ENCODE peak calls at places on chromosome 12, in four cellular contexts. S is cardiac fibroblast, Y is endodermal cell, T is lung. X is an unnamed sample.

GRCh38 chr12:5567021-5567744 is 135.3 kb downstream of the NTF3 start:
- DNase-seq in Y (no peak), S (no peak), T (no peak), X (no peak)

GRCh38 chr12:65649126-65649525 is 175.2 kb upstream of the HMGA2 start:
- DNase-seq in T (peak), Y (no peak), S (peak), X (peak)

GRCh38 chr12:119175115-119175514 is 3.6 kb upstream of the HSPB8 start:
- DNase-seq in Y (no peak), S (no peak), T (no peak), X (no peak)

GRCh38 chr12:100474617-100475016 is 951 bp downstream of the NR1H4 start:
- DNase-seq in T (no peak), Y (no peak), S (no peak), X (no peak)

GRCh38 chr12:131894313-131894860 is at the start of gene ULK1:
- DNase-seq in S (peak), Y (peak), T (peak), X (peak)

GRCh38 chr12:59115526-59115925 is 195.2 kb upstream of the LRIG3 start:
- DNase-seq in S (peak), Y (no peak), T (no peak), X (no peak)

GRCh38 chr12:93902736-93903562 is 225.8 kb downstream of the CRADD start:
- DNase-seq in Y (no peak), T (no peak), S (no peak), X (no peak)

GRCh38 chr12:122845041-122845864 is 10.0 kb downstream of the HIP1R start:
- DNase-seq in S (no peak), T (no peak), Y (peak), X (no peak)

GRCh38 chr12:43942379-43942778 is 106.5 kb downstream of the TMEM117 start:
- DNase-seq in T (no peak), Y (no peak), S (no peak), X (no peak)

GRCh38 chr12:132398386-132398991 is 69.1 kb upstream of the GALNT9 start:
- DNase-seq in T (no peak), S (no peak), Y (no peak), X (no peak)

GRCh38 chr12:104956870-104957301 is 1.2 kb downstream of the SLC41A2 start:
- DNase-seq in T (no peak), Y (no peak), S (no peak), X (no peak)
- H3K4me3 ChIP-seq in T (no peak), Y (no peak), S (no peak), X (peak)

DNA sequence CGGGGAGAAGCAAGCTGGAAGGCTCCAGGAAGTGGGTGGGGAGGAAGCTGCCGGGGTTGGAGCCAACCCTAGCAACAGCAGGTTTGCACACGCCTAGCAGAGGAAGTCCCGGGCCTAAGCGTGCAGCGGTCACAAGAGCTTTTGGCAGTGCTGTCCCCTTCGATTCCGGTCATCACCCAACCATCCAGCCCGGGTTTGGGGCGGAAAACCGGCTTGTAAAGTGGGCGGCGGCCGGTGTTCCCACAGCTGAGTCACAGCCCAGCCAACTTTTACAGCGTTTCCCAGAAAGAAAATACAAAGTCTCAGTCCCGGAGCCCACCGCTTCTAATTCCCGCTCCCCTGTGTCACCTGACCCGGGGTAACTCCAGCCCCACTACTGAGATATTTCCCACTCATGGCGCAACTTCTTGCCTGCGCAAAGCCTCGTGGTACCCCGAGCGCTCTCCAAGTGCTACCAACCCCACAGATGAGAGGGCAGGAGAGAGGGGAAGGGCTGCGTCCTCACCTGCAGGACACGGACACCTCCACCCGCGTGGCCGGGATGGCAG is 385 bp downstream of the CPNE8 start:
- DNase-seq in T (peak), S (peak), Y (peak), X (peak)
- H3K4me3 ChIP-seq in T (peak), S (peak), Y (peak), X (peak)

GRCh38 chr12:104579716-104580495 is 123.2 kb downstream of the CHST11 start:
- DNase-seq in Y (no peak), T (no peak), S (no peak), X (no peak)
- H3K4me3 ChIP-seq in Y (no peak), T (no peak), S (no peak), X (no peak)

GRCh38 chr12:6903712-6904111 is 910 bp upstream of the LRRC23 start:
- DNase-seq in Y (no peak), S (no peak), T (no peak), X (no peak)

GRCh38 chr12:6909421-6910145 is 4.8 kb upstream of the ENO2 start:
- DNase-seq in S (no peak), Y (no peak), T (no peak), X (no peak)

GRCh38 chr12:6902448-6902847 is 2.2 kb upstream of the LRRC23 start:
- DNase-seq in T (no peak), S (no peak), Y (no peak), X (no peak)

GRCh38 chr12:6904280-6905276 is at the start of gene LRRC23:
- DNase-seq in S (peak), T (peak), Y (peak), X (peak)

GRCh38 chr12:6905414-6906040 is 905 bp downstream of the LRRC23 start:
- DNase-seq in S (no peak), T (no peak), Y (no peak), X (no peak)
- H3K4me3 ChIP-seq in S (peak), T (no peak), Y (peak), X (peak)

GRCh38 chr12:10131101-10131632 is 1.2 kb upstream of the CLEC7A start:
- DNase-seq in S (no peak), Y (no peak), T (no peak), X (no peak)

GRCh38 chr12:10126401-10126800 is 3.6 kb downstream of the CLEC7A start:
- DNase-seq in S (no peak), T (no peak), Y (no peak), X (no peak)

GRCh38 chr12:10132971-10133370 is 3.0 kb upstream of the CLEC7A start:
- DNase-seq in S (no peak), T (no peak), Y (no peak), X (no peak)

GRCh38 chr12:10128687-10129086 is 1.3 kb downstream of the CLEC7A start:
- DNase-seq in Y (no peak), S (no peak), T (no peak), X (no peak)

GRCh38 chr12:10130042-10130441 is at the start of gene CLEC7A:
- DNase-seq in Y (no peak), S (no peak), T (no peak), X (no peak)
- H3K4me3 ChIP-seq in Y (no peak), S (no peak), T (no peak), X (no peak)

GRCh38 chr12:110619534-110619953 is 5.6 kb downstream of the TCTN1 start:
- DNase-seq in S (no peak), T (no peak), Y (no peak), X (no peak)
- H3K4me3 ChIP-seq in S (no peak), T (no peak), Y (no peak), X (no peak)

GRCh38 chr12:27331299-27331926 is 1.2 kb upstream of the BMAL2 start:
- DNase-seq in T (no peak), S (peak), Y (no peak), X (peak)
- H3K4me3 ChIP-seq in T (no peak), S (no peak), Y (no peak), X (peak)

GRCh38 chr12:30164937-30165336 is 381.2 kb upstream of the TMTC1 start:
- DNase-seq in S (no peak), Y (no peak), T (no peak), X (no peak)

GRCh38 chr12:30166416-30166815 is 382.7 kb upstream of the TMTC1 start:
- DNase-seq in S (peak), T (no peak), Y (no peak), X (no peak)

GRCh38 chr12:30169839-30170591 is 386.3 kb upstream of the TMTC1 start:
- DNase-seq in Y (peak), S (no peak), T (no peak), X (no peak)
- H3K4me3 ChIP-seq in Y (peak), S (no peak), T (no peak), X (no peak)

GRCh38 chr12:57455374-57456144 is 452 bp downstream of the INHBE start:
- DNase-seq in T (no peak), Y (no peak), S (no peak), X (no peak)

GRCh38 chr12:57456145-57456700 is 1.1 kb downstream of the INHBE start:
- DNase-seq in Y (peak), T (no peak), S (peak), X (peak)

GRCh38 chr12:57454213-57454565 is 918 bp upstream of the INHBE start:
- DNase-seq in Y (no peak), S (no peak), T (no peak), X (no peak)

GRCh38 chr12:57452937-57453509 is 2.1 kb upstream of the INHBE start:
- DNase-seq in Y (peak), S (peak), T (peak), X (peak)

GRCh38 chr12:57454566-57455373 is at the start of gene INHBE:
- DNase-seq in T (no peak), Y (peak), S (peak), X (no peak)
- H3K4me3 ChIP-seq in T (no peak), Y (no peak), S (no peak), X (no peak)

GRCh38 chr12:126734738-126735137 is 1532.2 kb upstream of the TMEM132C start:
- DNase-seq in S (no peak), Y (peak), T (no peak), X (no peak)
- H3K4me3 ChIP-seq in S (no peak), Y (no peak), T (no peak), X (no peak)